ENCODE peak calls at places on chromosomes 11 and 22, in four cellular contexts. One of them, this sample, is unnamed.

GRCh38 chr11:94740083-94740974 is 27.8 kb upstream of the AMOTL1 start:
- DNase-seq in GM12878: no peak
- DNase-seq in SK-N-SH: peak
- DNase-seq in WTC11: peak
- DNase-seq in this sample: peak

GRCh38 chr11:12480401-12480800 is 103.0 kb downstream of the PARVA start:
- DNase-seq in SK-N-SH: no peak
- DNase-seq in WTC11: no peak
- DNase-seq in GM12878: no peak
- DNase-seq in this sample: no peak

GRCh38 chr11:120532511-120533196 is 21.1 kb downstream of the GRIK4 start:
- DNase-seq in WTC11: no peak
- DNase-seq in SK-N-SH: no peak
- DNase-seq in GM12878: no peak
- DNase-seq in this sample: no peak

GRCh38 chr22:26610072-26610958 is 7.5 kb downstream of the CRYBB1 start:
- DNase-seq in SK-N-SH: no peak
- DNase-seq in GM12878: peak
- DNase-seq in WTC11: no peak
- DNase-seq in this sample: no peak

GRCh38 chr11:117423046-117423575 is 95.5 kb downstream of the CEP164 start:
- DNase-seq in SK-N-SH: no peak
- DNase-seq in WTC11: no peak
- DNase-seq in GM12878: no peak
- DNase-seq in this sample: no peak

GRCh38 chr11:5366856-5367255 is 15.5 kb downstream of the OR51B6 start:
- DNase-seq in SK-N-SH: no peak
- DNase-seq in WTC11: no peak
- DNase-seq in GM12878: no peak
- DNase-seq in this sample: no peak

GRCh38 chr11:77178150-77178549 is 50.1 kb downstream of the MYO7A start:
- DNase-seq in SK-N-SH: no peak
- DNase-seq in WTC11: no peak
- DNase-seq in GM12878: no peak
- DNase-seq in this sample: no peak

GRCh38 chr22:28299329-28299728 is 380.3 kb upstream of the PITPNB start:
- DNase-seq in SK-N-SH: no peak
- DNase-seq in WTC11: no peak
- DNase-seq in GM12878: no peak
- DNase-seq in this sample: no peak

GRCh38 chr22:36328635-36329216 is 59.0 kb downstream of the MYH9 start:
- DNase-seq in GM12878: peak
- DNase-seq in SK-N-SH: no peak
- DNase-seq in WTC11: no peak
- DNase-seq in this sample: peak

GRCh38 chr11:36249271-36249670 is 40.0 kb downstream of the COMMD9 start:
- DNase-seq in GM12878: no peak
- DNase-seq in WTC11: no peak
- DNase-seq in SK-N-SH: no peak
- DNase-seq in this sample: no peak

GRCh38 chr11:133157180-133157579 is 375.1 kb downstream of the OPCML start:
- DNase-seq in GM12878: no peak
- DNase-seq in SK-N-SH: peak
- DNase-seq in WTC11: peak
- DNase-seq in this sample: no peak

GRCh38 chr11:22703561-22703960 is 37.1 kb downstream of the GAS2 start:
- DNase-seq in SK-N-SH: no peak
- DNase-seq in GM12878: no peak
- DNase-seq in WTC11: no peak
- DNase-seq in this sample: no peak

DNA sequence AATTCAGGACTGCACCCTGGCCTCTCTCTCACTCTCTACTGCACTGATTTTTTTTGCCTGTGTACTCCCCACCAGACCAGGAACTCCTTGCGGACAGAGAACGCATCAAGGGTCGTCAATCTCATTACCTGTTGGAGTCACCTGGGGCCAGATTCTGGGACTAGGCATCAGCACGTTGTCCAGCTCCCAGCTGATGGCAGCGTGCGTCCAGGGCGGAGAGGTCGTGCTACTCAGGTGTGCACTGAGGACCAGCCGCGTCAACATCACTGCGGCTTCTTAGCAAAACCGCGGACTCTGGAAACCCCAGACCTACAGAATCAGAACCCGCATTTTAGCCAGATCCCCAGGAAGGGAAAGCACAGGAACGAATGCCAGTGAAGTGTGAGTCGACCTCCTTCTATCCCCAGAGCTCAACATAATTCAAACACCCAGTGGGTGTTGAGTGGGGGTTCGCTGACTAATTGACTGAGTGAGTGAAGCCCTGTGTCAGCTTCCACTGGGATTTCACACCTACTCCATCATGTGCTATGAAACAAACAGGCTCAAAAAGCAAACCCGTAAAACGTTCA is 13.2 kb downstream of the KCNJ5 start:
- DNase-seq in SK-N-SH: no peak
- DNase-seq in GM12878: no peak
- DNase-seq in WTC11: no peak
- DNase-seq in this sample: no peak
- TF ChIP-seq USF1 in SK-N-SH: no peak
- TF ChIP-seq USF1 in GM12878: no peak
- TF ChIP-seq USF1 in WTC11: no peak
- TF ChIP-seq USF1 in this sample: no peak

GRCh38 chr11:14645247-14645912 is 1.8 kb downstream of the PDE3B start:
- DNase-seq in WTC11: no peak
- DNase-seq in SK-N-SH: peak
- DNase-seq in GM12878: no peak
- DNase-seq in this sample: peak

GRCh38 chr11:14643697-14644395 is at the start of gene PDE3B:
- DNase-seq in GM12878: no peak
- DNase-seq in WTC11: peak
- DNase-seq in SK-N-SH: peak
- DNase-seq in this sample: peak

GRCh38 chr11:14642873-14643696 is 519 bp upstream of the PDE3B start:
- DNase-seq in SK-N-SH: no peak
- DNase-seq in WTC11: no peak
- DNase-seq in GM12878: no peak
- DNase-seq in this sample: no peak

GRCh38 chr11:14645985-14646900 is 2.6 kb downstream of the PDE3B start:
- DNase-seq in GM12878: no peak
- DNase-seq in SK-N-SH: no peak
- DNase-seq in WTC11: no peak
- DNase-seq in this sample: peak

DNA sequence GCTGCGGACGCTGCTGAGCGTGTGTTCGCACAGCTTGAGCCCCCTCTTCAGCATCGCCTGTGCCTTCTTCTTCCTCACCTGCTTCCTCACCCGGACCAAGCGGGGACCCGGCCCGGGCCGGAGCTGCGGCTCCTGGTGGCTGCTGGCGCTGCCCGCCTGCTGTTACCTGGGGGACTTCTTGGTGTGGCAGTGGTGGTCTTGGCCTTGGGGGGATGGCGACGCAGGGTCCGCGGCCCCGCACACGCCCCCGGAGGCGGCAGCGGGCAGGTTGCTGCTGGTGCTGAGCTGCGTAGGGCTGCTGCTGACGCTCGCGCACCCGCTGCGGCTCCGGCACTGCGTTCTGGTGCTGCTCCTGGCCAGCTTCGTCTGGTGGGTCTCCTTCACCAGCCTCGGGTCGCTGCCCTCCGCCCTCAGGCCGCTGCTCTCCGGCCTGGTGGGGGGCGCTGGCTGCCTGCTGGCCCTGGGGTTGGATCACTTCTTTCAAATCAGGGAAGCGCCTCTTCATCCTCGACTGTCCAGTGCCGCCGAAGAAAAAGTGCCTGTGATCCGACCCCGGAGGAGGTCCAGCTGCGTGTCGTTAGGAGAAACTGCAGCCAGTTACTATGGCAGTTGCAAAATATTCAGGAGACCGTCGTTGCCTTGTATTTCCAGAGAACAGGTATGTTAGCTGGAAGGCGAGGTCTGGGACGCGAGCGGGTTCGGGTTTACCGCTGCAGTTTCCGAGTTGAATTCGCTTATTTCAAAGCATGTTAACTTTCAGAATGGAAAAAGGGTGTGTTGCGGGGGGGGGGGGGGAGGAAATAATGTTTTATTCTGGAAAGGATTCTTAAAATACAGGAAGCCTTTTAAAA is 1.0 kb downstream of the PDE3B start:
- DNase-seq in SK-N-SH: peak
- DNase-seq in WTC11: peak
- DNase-seq in GM12878: no peak
- DNase-seq in this sample: no peak
- TF ChIP-seq USF1 in SK-N-SH: no peak
- TF ChIP-seq USF1 in WTC11: peak
- TF ChIP-seq USF1 in GM12878: no peak
- TF ChIP-seq USF1 in this sample: no peak

GRCh38 chr11:3115321-3115720 is 49.8 kb downstream of the OSBPL5 start:
- DNase-seq in GM12878: no peak
- DNase-seq in WTC11: no peak
- DNase-seq in SK-N-SH: no peak
- DNase-seq in this sample: no peak

GRCh38 chr11:3108183-3108721 is 51.0 kb upstream of the CARS1 start:
- DNase-seq in WTC11: peak
- DNase-seq in GM12878: no peak
- DNase-seq in SK-N-SH: peak
- DNase-seq in this sample: no peak

GRCh38 chr11:3109921-3110706 is 52.9 kb upstream of the CARS1 start:
- DNase-seq in SK-N-SH: peak
- DNase-seq in GM12878: no peak
- DNase-seq in WTC11: peak
- DNase-seq in this sample: peak

GRCh38 chr11:3109434-3109833 is 52.2 kb upstream of the CARS1 start:
- DNase-seq in GM12878: no peak
- DNase-seq in WTC11: peak
- DNase-seq in SK-N-SH: peak
- DNase-seq in this sample: no peak

GRCh38 chr11:3111919-3112690 is 53.0 kb downstream of the OSBPL5 start:
- DNase-seq in GM12878: no peak
- DNase-seq in WTC11: no peak
- DNase-seq in SK-N-SH: no peak
- DNase-seq in this sample: no peak
- TF ChIP-seq USF1 in GM12878: no peak
- TF ChIP-seq USF1 in WTC11: no peak
- TF ChIP-seq USF1 in SK-N-SH: no peak
- TF ChIP-seq USF1 in this sample: no peak

DNA sequence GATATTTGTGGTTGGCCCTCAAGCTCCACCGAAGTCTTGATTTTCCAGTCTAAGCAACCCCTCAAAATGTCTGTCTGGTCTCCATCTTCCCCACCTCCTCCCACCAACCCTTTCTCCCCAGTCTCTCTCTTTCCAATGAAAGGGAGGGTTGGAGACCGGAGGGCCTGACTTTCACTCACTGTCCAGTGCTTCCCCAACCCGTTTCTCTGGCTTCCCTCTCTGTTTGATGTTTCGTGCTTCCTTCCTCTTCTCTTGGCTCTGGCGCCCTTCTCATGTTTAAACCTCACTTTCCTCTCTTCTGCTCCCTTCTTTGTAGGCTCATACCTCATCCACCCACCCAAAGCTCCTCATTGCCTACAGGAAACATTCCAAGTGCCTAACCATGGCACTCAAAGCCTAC is 11.1 kb upstream of the VPS37C start:
- DNase-seq in GM12878: no peak
- DNase-seq in SK-N-SH: no peak
- DNase-seq in WTC11: no peak
- DNase-seq in this sample: no peak
- TF ChIP-seq USF1 in GM12878: no peak
- TF ChIP-seq USF1 in SK-N-SH: no peak
- TF ChIP-seq USF1 in WTC11: no peak
- TF ChIP-seq USF1 in this sample: no peak

DNA sequence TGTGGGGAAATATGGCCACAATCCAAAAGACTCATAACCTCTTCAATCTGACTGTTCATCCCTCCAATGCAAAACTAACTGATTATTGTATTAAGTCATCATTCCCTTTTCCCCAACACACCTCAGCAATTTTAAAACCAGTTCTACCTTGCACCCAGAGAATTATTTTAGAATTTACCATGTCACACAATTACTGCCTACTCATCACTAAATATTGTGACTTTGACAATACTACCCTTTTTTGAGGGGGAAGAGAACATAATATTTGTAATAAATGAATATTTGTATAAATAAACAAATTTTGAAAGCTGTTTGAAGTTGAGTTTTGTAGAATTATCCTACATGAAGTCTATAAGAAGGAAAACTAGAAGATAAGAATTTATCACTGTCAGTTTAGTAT is 28.2 kb upstream of the CALCB start:
- DNase-seq in GM12878: no peak
- DNase-seq in WTC11: no peak
- DNase-seq in SK-N-SH: no peak
- DNase-seq in this sample: no peak
- TF ChIP-seq USF1 in GM12878: no peak
- TF ChIP-seq USF1 in WTC11: no peak
- TF ChIP-seq USF1 in SK-N-SH: no peak
- TF ChIP-seq USF1 in this sample: no peak